ENCODE peak calls at places on chromosomes 7 and 10, in four cellular contexts. G is GM12878, L is HepG2, J is SK-N-SH. O is an unnamed sample.

GRCh38 chr7:75943864-75944263 is 28.9 kb downstream of the POR start:
- DNase-seq in G (no peak), L (no peak), J (no peak), O (peak; percentile 44)

GRCh38 chr7:52085610-52086009 is 769.0 kb upstream of the COBL start:
- DNase-seq in G (no peak), L (no peak), J (no peak), O (no peak)

GRCh38 chr7:42843209-42843800 is 68.6 kb downstream of the C7orf25 start:
- DNase-seq in G (no peak), L (peak; percentile 31), J (peak; percentile 67), O (peak; percentile 22)

GRCh38 chr10:62742447-62743105 is 61.9 kb upstream of the ADO start:
- DNase-seq in G (no peak), L (no peak), J (no peak), O (no peak)

GRCh38 chr7:84232653-84233052 is 38.1 kb upstream of the SEMA3A start:
- DNase-seq in G (no peak), L (no peak), J (no peak), O (no peak)

GRCh38 chr10:30378607-30379006 is 29.5 kb upstream of the MTPAP start:
- DNase-seq in G (no peak), L (no peak), J (no peak), O (no peak)

GRCh38 chr7:130365511-130366441 is 14.5 kb upstream of the CPA1 start:
- DNase-seq in G (peak; percentile 51), L (no peak), J (peak; percentile 73), O (no peak)

GRCh38 chr10:77490915-77491314 is 146.7 kb downstream of the KCNMA1 start:
- DNase-seq in G (no peak), L (no peak), J (no peak), O (no peak)

GRCh38 chr7:28536259-28536658 is 123.9 kb downstream of the CREB5 start:
- DNase-seq in G (no peak), L (no peak), J (no peak), O (no peak)

GRCh38 chr7:73308074-73308664 is 457 bp downstream of the NSUN5 start:
- DNase-seq in G (no peak), L (no peak), J (no peak), O (no peak)

GRCh38 chr7:117133125-117133524 is 179.8 kb downstream of the ST7 start:
- DNase-seq in G (no peak), L (no peak), J (no peak), O (no peak)

GRCh38 chr10:106836923-106837322 is 327.6 kb downstream of the SORCS1 start:
- DNase-seq in G (peak; percentile 83), L (no peak), J (no peak), O (no peak)

GRCh38 chr7:105246195-105247078 is 142.3 kb downstream of the SRPK2 start:
- DNase-seq in G (no peak), L (no peak), J (peak; percentile 67), O (no peak)

GRCh38 chr7:90629306-90629918 is 33.3 kb downstream of the CDK14 start:
- DNase-seq in G (peak; percentile 45), L (peak; percentile 46), J (peak; percentile 68), O (peak; percentile 43)

GRCh38 chr10:1454428-1454827 is 282.9 kb downstream of the ADARB2 start:
- DNase-seq in G (peak; percentile 63), L (no peak), J (no peak), O (no peak)

GRCh38 chr7:110502893-110503465 is 587.9 kb upstream of the LRRN3 start:
- DNase-seq in G (no peak), L (no peak), J (no peak), O (no peak)

GRCh38 chr10:49690673-49691356 is 11.4 kb downstream of the C10orf53 start:
- DNase-seq in G (no peak), L (no peak), J (peak; percentile 70), O (no peak)

GRCh38 chr7:44213872-44214595 is 13.3 kb downstream of the YKT6 start:
- DNase-seq in G (no peak), L (peak; percentile 56), J (peak; percentile 84), O (peak; percentile 54)

GRCh38 chr10:42989481-42989921 is 87.4 kb upstream of the RET start:
- DNase-seq in G (no peak), L (no peak), J (no peak), O (no peak)

GRCh38 chr10:42988517-42989395 is 88.1 kb upstream of the RET start:
- DNase-seq in G (no peak), L (no peak), J (peak; percentile 14), O (peak; percentile 54)

GRCh38 chr10:42987575-42987974 is 89.3 kb upstream of the RET start:
- DNase-seq in G (no peak), L (no peak), J (no peak), O (no peak)

GRCh38 chr10:42987121-42987541 is 89.7 kb upstream of the RET start:
- DNase-seq in G (no peak), L (no peak), J (no peak), O (no peak)

GRCh38 chr10:42988069-42988468 is 88.8 kb upstream of the RET start:
- DNase-seq in G (no peak), L (no peak), J (peak; percentile 13), O (no peak)
- H4K20me1 ChIP-seq in G (no peaks in the 10 kb centered on the region), L (no peaks in the 10 kb centered on the region), J (no peaks in the 10 kb centered on the region), O (peaks cover 4% of the 10 kb centered on the region)

DNA sequence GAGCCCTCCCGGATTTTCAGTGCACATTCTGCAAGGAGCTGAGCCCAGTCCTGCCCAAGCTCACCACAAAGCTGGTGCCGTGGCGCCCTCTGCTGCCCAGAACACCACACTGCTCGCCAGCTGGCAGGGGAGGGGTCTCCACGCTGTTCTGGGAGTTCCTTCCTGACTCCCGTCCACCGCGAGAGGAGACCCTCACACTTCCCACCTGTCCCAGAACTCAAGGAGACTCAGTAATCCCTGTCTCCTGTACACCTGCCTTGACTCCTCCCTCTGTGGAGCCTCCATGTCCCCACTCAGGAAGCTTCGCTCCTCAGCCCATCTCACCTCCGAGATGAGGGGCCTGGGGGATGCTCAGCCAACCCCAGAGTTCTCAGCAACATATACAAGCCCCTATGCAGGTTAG is 11.3 kb downstream of the C10orf105 start:
- DNase-seq in G (no peak), L (peak; percentile 21), J (peak; percentile 90), O (peak; percentile 83)
- TF ChIP-seq FOXM1 in G (no peak), L (no peak), J (no peak), O (no peak)

GRCh38 chr10:5766189-5766588 is 47.0 kb downstream of the GDI2 start:
- DNase-seq in G (no peak), L (no peak), J (no peak), O (no peak)
- H4K20me1 ChIP-seq in G (peaks cover 3% of the 10 kb centered on the region), L (peaks cover 27% of the 10 kb centered on the region), J (peaks cover 11% of the 10 kb centered on the region), O (no peaks in the 10 kb centered on the region)

GRCh38 chr7:33872870-33873269 is 32.5 kb upstream of the BMPER start:
- DNase-seq in G (no peak), L (no peak), J (no peak), O (no peak)

GRCh38 chr7:33876600-33877274 is 28.6 kb upstream of the BMPER start:
- DNase-seq in G (no peak), L (no peak), J (no peak), O (no peak)

GRCh38 chr7:33874943-33875342 is 30.4 kb upstream of the BMPER start:
- DNase-seq in G (no peak), L (no peak), J (no peak), O (no peak)

GRCh38 chr7:33873518-33873917 is 31.8 kb upstream of the BMPER start:
- DNase-seq in G (no peak), L (no peak), J (no peak), O (no peak)

DNA sequence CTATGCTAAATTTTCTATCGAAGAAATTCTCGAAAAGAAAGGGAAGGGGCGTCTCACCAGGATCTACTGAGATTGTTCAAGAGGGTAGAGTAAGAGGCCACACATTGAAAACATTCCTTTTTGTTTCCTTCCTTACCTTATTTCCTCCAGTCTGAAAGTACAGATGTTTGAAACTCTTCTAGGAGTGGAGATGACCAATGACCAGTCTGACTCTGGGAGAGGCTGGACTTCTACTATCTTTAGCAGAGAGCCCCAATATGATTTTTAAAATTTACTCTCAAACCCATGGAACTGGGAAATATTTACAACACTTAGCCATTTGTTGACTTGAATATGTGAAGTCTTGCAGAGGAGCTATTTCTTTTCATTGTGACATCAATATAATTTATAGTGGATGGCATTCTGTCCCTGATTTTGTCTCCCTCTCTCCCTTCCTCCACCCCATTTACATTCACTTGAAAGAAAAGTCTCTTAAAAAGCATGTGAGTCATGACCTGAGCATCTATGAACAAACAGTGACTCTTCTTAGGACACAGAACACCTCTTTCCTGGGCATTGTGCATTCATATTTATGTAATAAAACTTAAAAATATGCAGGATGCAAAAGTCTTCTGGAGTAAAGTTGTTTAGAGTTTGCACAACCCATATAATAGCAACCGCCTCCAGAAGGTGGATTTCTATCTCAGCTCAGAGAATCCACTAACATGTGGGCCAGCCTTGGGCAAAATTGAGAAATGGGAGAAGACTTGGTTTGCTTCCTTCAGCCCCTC is 31.2 kb upstream of the BMPER start:
- DNase-seq in G (no peak), L (no peak), J (no peak), O (no peak)
- TF ChIP-seq FOXM1 in G (no peak), L (no peak), J (no peak), O (no peak)

GRCh38 chr10:129966370-129966769 is 2.3 kb upstream of the EBF3 start:
- DNase-seq in G (no peak), L (no peak), J (no peak), O (no peak)

GRCh38 chr10:129963831-129964501 is at the start of gene EBF3:
- DNase-seq in G (no peak), L (no peak), J (peak; percentile 88), O (peak; percentile 43)

GRCh38 chr10:129965940-129966339 is 1.9 kb upstream of the EBF3 start:
- DNase-seq in G (no peak), L (no peak), J (no peak), O (no peak)

GRCh38 chr10:129965418-129965793 is 1.3 kb upstream of the EBF3 start:
- DNase-seq in G (no peak), L (no peak), J (no peak), O (no peak)

GRCh38 chr10:129964611-129965417 is 740 bp upstream of the EBF3 start:
- DNase-seq in G (no peak), L (no peak), J (no peak), O (no peak)
- H4K20me1 ChIP-seq in G (no peaks in the 10 kb centered on the region), L (peaks cover 3% of the 10 kb centered on the region), J (no peaks in the 10 kb centered on the region), O (no peaks in the 10 kb centered on the region)

DNA sequence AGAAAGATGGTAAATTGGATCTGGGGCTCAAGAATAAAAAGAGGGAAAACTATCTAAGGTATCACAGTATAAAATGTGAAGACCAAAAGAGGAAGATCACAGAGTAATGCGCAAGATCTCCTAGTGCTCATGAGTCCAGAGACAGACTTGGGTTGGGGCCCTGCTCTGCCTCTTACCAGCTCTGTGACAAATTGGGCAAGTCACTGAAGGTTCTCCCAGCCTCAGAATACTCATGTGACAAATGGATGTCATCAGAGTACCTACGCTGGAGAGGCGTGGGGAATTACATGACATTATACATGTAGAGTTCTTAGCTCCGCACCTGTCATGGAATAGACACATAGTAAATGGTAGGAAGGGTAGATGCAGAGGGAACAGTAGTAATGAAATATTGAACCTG is 124.4 kb downstream of the DOCK4 start:
- DNase-seq in G (no peak), L (no peak), J (no peak), O (no peak)
- TF ChIP-seq FOXM1 in G (no peak), L (no peak), J (no peak), O (no peak)

GRCh38 chr7:55524558-55525310 is 47.6 kb downstream of the VOPP1 start:
- DNase-seq in G (no peak), L (no peak), J (no peak), O (no peak)
- H4K20me1 ChIP-seq in G (no peaks in the 10 kb centered on the region), L (no peaks in the 10 kb centered on the region), J (peaks cover 98% of the 10 kb centered on the region), O (no peaks in the 10 kb centered on the region)

O was measured in K562.